ENCODE peak calls at places on chromosomes 2 and 18, in six cellular contexts. V is HTR-8/SVneo, N is GM03348, H is H1, M is NCI-H2171 treated with DMSO at 0.1 percent for 48 hours, F is cardiac muscle cell. A is an unnamed sample.

GRCh38 chr18:3261035-3261392 is 919 bp upstream of the MYL12B start:
- DNase-seq in V (no peak), M (no peak), N (no peak), H (no peak), F (no peak), A (no peak)

GRCh38 chr18:48914581-48915251 is 36.0 kb downstream of the SMAD7 start:
- DNase-seq in N (no peak), V (no peak), H (no peak), M (no peak), F (no peak), A (peak; percentile 67)

GRCh38 chr2:190183535-190183934 is 121.0 kb upstream of the MSTN start:
- DNase-seq in M (no peak), N (no peak), H (no peak), V (no peak), F (no peak), A (no peak)

GRCh38 chr18:46939337-46939963 is 22.0 kb downstream of the KATNAL2 start:
- DNase-seq in H (no peak), N (peak; percentile 57), F (peak; percentile 51), V (peak; percentile 70), M (no peak), A (no peak)

GRCh38 chr18:23902396-23902795 is 112.2 kb upstream of the TTC39C start:
- DNase-seq in F (no peak), M (no peak), N (no peak), V (no peak), H (no peak), A (no peak)

GRCh38 chr2:16674154-16674553 is 8.5 kb upstream of the CYRIA start:
- DNase-seq in V (no peak), M (no peak), H (no peak), N (no peak), F (no peak), A (no peak)

GRCh38 chr2:189527812-189528591 is 52.6 kb downstream of the SLC40A1 start:
- DNase-seq in H (no peak), N (no peak), M (no peak), F (no peak), V (no peak), A (no peak)

GRCh38 chr2:128413718-128414341 is 95.2 kb upstream of the HS6ST1 start:
- DNase-seq in V (no peak), N (no peak), M (peak; percentile 79), F (no peak), H (no peak), A (peak; percentile 38)

GRCh38 chr2:64996914-64997313 is 7.7 kb downstream of the SLC1A4 start:
- DNase-seq in H (no peak), V (no peak), M (no peak), N (no peak), F (no peak), A (no peak)

GRCh38 chr2:202135111-202135874 is 62.2 kb downstream of the KIAA2012 start:
- DNase-seq in F (peak; percentile 99), M (no peak), V (peak; percentile 69), N (peak; percentile 88), H (no peak), A (peak; percentile 80)

GRCh38 chr2:164314148-164314547 is 307.1 kb downstream of the GRB14 start:
- DNase-seq in M (no peak), V (no peak), N (no peak), F (peak; percentile 4), H (no peak), A (no peak)

GRCh38 chr18:48825101-48825745 is 125.5 kb downstream of the SMAD7 start:
- DNase-seq in M (no peak), N (peak; percentile 76), V (no peak), F (peak; percentile 68), H (no peak), A (peak; percentile 69)

GRCh38 chr18:37289423-37289822 is 276.2 kb downstream of the CELF4 start:
- DNase-seq in F (no peak), N (no peak), V (no peak), M (peak; percentile 7), H (no peak), A (no peak)

GRCh38 chr2:121075006-121075545 is 209.9 kb downstream of the TFCP2L1 start:
- DNase-seq in H (peak; percentile 97), M (peak; percentile 95), N (peak; percentile 81), F (peak; percentile 92), V (peak; percentile 82), A (no peak)

GRCh38 chr2:226754821-226755536 is 44.6 kb downstream of the IRS1 start:
- DNase-seq in N (no peak), F (no peak), M (no peak), H (no peak), V (no peak), A (no peak)

GRCh38 chr2:107112561-107112960 is 226.6 kb upstream of the ST6GAL2 start:
- DNase-seq in N (no peak), V (no peak), F (no peak), H (no peak), M (no peak), A (no peak)

GRCh38 chr18:3081558-3081957 is 68.6 kb upstream of the LPIN2 start:
- DNase-seq in M (no peak), F (no peak), V (peak; percentile 18), N (no peak), H (no peak), A (no peak)

GRCh38 chr2:45654250-45654649 is 2.8 kb downstream of the PRKCE start:
- DNase-seq in M (no peak), V (no peak), N (no peak), F (peak; percentile 7), H (no peak), A (no peak)

GRCh38 chr2:218999021-218999880 is 6.0 kb upstream of the CRYBA2 start:
- DNase-seq in F (no peak), V (no peak), M (no peak), H (no peak), N (no peak), A (no peak)